ENCODE peak calls at places on chromosomes 7 and 10, in six cellular contexts. Y, X, J, O, U and H are unnamed samples.

GRCh38 chr7:157625973-157626790 is 289.4 kb downstream of the DNAJB6 start:
- DNase-seq in U (no peak), Y (no peak), X (no peak), J (no peak), O (no peak), H (no peak)

GRCh38 chr10:45179716-45180115 is 135.7 kb downstream of the OR13A1 start:
- DNase-seq in X (no peak), Y (peak; percentile 66), J (peak; percentile 6), U (no peak), O (peak; percentile 31), H (no peak)

GRCh38 chr7:111987115-111987826 is 218.9 kb downstream of the DOCK4 start:
- DNase-seq in Y (no peak), U (no peak), X (no peak), J (peak; percentile 71), O (no peak), H (no peak)

GRCh38 chr10:85598646-85599045 is 767.9 kb downstream of the GRID1 start:
- DNase-seq in Y (no peak), X (no peak), U (no peak), J (no peak), O (no peak), H (no peak)

GRCh38 chr10:7519351-7519750 is 108.5 kb upstream of the SFMBT2 start:
- DNase-seq in X (no peak), U (no peak), O (no peak), J (no peak), Y (no peak), H (no peak)

GRCh38 chr7:117095055-117095454 is 141.8 kb downstream of the ST7 start:
- DNase-seq in U (no peak), Y (no peak), X (no peak), J (no peak), O (no peak), H (no peak)

GRCh38 chr7:116776610-116777289 is 85.6 kb upstream of the CAPZA2 start:
- DNase-seq in O (no peak), Y (no peak), U (no peak), J (peak; percentile 85), X (no peak), H (no peak)

GRCh38 chr7:74289660-74290589 is 718 bp downstream of the CLIP2 start:
- DNase-seq in J (no peak), O (peak; percentile 51), X (peak; percentile 51), U (no peak), Y (peak; percentile 82), H (no peak)

GRCh38 chr7:128697301-128697905 is 25.3 kb downstream of the GARIN1A start:
- DNase-seq in Y (peak; percentile 71), J (peak; percentile 44), X (no peak), O (peak; percentile 37), U (no peak), H (peak; percentile 59)

GRCh38 chr7:119175916-119176627 is 951.6 kb downstream of the ANKRD7 start:
- DNase-seq in J (peak; percentile 42), O (peak; percentile 47), X (no peak), U (peak; percentile 82), Y (no peak), H (no peak)

GRCh38 chr7:68760556-68760955 is 837.7 kb upstream of the AUTS2 start:
- DNase-seq in U (no peak), J (no peak), Y (no peak), O (no peak), X (no peak), H (no peak)

GRCh38 chr10:132293416-132294195 is 14.1 kb downstream of the STK32C start:
- DNase-seq in Y (peak; percentile 76), X (no peak), J (no peak), O (no peak), U (no peak), H (no peak)

GRCh38 chr10:72145657-72146450 is 57.5 kb upstream of the SPOCK2 start:
- DNase-seq in O (no peak), U (no peak), Y (no peak), X (no peak), J (no peak), H (no peak)

GRCh38 chr10:120041807-120042545 is 149.4 kb downstream of the SEC23IP start:
- DNase-seq in X (no peak), Y (no peak), U (no peak), O (no peak), J (no peak), H (no peak)

GRCh38 chr10:78518224-78518623 is 484.6 kb downstream of the RPS24 start:
- DNase-seq in X (no peak), J (no peak), U (no peak), Y (no peak), O (no peak), H (no peak)

GRCh38 chr7:47523401-47523800 is 58.5 kb downstream of the TNS3 start:
- DNase-seq in U (no peak), J (no peak), Y (no peak), X (no peak), O (no peak), H (no peak)

GRCh38 chr10:32961892-32962369 is 3.9 kb upstream of the ITGB1 start:
- DNase-seq in U (no peak), X (no peak), O (no peak), Y (no peak), J (peak; percentile 93), H (no peak)
- TF ChIP-seq CTCF in U (no peak), X (no peak), O (no peak), Y (no peak), J (peak; percentile 34), H (no peak)

DNA sequence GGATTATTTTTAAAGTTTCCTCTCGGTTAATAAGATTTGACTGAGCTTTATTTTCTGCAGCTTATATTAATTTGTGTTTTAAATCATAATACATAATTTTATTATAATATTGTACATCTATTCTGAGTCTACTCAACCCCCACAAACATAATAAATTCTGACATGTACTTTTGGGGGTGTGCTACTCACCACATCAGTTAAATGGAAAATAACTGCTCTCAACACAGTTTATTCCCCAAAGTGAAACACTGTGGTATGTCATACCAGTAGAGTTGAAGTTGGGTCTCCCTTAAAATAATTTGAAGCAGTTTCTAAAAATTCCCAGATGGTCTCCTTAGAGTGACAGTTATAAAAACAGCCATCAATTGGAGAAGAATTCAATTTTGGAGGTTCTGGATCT is 463.2 kb downstream of the PHTF2 start:
- DNase-seq in J (no peak), X (no peak), Y (no peak), O (no peak), U (no peak), H (no peak)
- H3K27me3 ChIP-seq in J (no peaks in the 10 kb centered on the region), X (no peaks in the 10 kb centered on the region), Y (no peaks in the 10 kb centered on the region), O (no peaks in the 10 kb centered on the region), U (no peaks in the 10 kb centered on the region), H (no peaks in the 10 kb centered on the region)

DNA sequence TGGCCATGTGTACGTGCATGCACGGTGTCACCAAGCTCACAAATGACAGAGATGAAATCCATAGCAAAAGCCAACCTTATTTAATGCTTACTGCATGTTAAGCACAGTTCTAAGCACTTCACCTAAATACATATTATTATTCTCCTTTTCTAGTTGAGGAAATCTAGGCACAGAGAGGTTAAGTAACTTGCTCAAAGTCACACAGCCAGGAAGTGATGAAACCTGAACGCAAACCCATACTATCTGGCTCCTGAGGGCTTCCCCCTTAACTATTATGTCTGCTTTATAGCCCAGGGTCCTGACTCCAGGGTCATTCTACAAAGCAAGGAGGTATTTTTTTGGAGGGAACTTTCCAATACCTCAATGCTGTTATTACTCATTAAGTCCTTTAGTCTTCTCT is 61.7 kb downstream of the GAD2 start:
- DNase-seq in J (no peak), U (no peak), Y (no peak), O (no peak), X (no peak), H (no peak)
- TF ChIP-seq POLR2A in J (no peak), U (no peak), Y (no peak), O (no peak), X (no peak), H (no peak)

DNA sequence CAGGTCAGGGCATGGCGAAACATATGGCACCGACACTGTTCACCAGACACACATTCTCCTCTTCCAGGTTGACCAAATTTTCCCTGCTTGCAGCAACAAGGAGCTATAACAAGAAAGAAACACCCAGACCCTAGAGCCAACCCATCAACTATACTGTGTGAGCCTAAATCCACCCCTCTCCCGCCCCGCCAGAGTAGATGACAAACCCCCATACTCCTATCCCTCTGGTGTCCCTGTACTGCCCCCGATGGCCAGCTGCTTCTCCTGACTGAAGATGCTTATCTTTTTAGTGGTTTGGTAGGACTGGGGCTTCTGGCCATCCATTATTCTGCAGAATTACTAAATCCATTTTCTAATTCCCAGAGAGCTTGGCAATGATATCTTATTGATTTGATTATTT is 70.1 kb upstream of the EEPD1 start:
- DNase-seq in J (no peak), U (no peak), Y (no peak), X (no peak), O (no peak), H (no peak)
- TF ChIP-seq CTCF in J (no peak), U (peak; percentile 62), Y (no peak), X (no peak), O (no peak), H (no peak)

GRCh38 chr7:23955145-23955544 is 245.1 kb downstream of the STK31 start:
- DNase-seq in O (no peak), U (no peak), J (peak; percentile 6), Y (no peak), X (no peak), H (no peak)

GRCh38 chr7:23963461-23963860 is 253.4 kb downstream of the STK31 start:
- DNase-seq in U (no peak), Y (no peak), J (no peak), O (no peak), X (no peak), H (no peak)

GRCh38 chr7:23956769-23957556 is 246.9 kb downstream of the STK31 start:
- DNase-seq in J (peak; percentile 6), U (no peak), Y (no peak), O (no peak), X (no peak), H (no peak)

GRCh38 chr7:23955600-23956149 is 245.7 kb downstream of the STK31 start:
- DNase-seq in X (no peak), U (no peak), Y (no peak), J (no peak), O (no peak), H (no peak)

DNA sequence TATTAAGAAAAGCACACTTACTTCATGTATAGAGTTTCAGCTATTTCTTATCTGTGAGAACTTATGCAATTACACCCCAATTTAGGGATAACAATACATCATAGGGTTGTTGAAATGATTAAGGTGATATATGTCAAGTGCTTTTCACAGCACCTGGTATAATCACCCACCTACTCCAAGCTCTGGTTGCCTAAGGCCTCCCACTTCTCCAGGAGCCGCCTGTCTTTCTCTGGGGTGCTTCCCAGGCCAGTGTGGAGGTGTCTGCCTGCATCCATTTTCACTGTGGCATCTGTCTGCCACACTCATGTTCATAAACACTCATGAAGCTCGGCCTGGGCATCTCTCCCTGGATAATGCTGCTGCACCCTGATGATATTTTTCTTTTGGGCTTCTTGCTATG is 250.3 kb downstream of the STK31 start:
- DNase-seq in O (no peak), U (no peak), X (no peak), Y (no peak), J (no peak), H (no peak)
- H3K27me3 ChIP-seq in O (no peaks in the 10 kb centered on the region), U (no peaks in the 10 kb centered on the region), X (no peaks in the 10 kb centered on the region), Y (no peaks in the 10 kb centered on the region), J (no peaks in the 10 kb centered on the region), H (no peaks in the 10 kb centered on the region)